ENCODE peak calls at places on chromosome 11, in four cellular contexts. N is right lobe of liver, I is endothelial cell of umbilical vein, Y is esophagus squamous epithelium. L is an unnamed sample.

GRCh38 chr11:58963551-58964075 is 24.3 kb downstream of the GLYATL1 start:
- DNase-seq in N (peak), Y (no peak), I (no peak), L (peak)

GRCh38 chr11:75350122-75350742 is 1.2 kb downstream of the ARRB1 start:
- DNase-seq in N (no peak), I (no peak), Y (no peak), L (no peak)

GRCh38 chr11:13207665-13208594 is 69.7 kb upstream of the BMAL1 start:
- DNase-seq in Y (no peak), I (peak), N (no peak), L (peak)

GRCh38 chr11:132064987-132065620 is 694.7 kb downstream of the NTM start:
- DNase-seq in Y (no peak), I (peak), N (no peak), L (no peak)

GRCh38 chr11:61911701-61912529 is 5.5 kb downstream of the RAB3IL1 start:
- DNase-seq in I (no peak), N (no peak), Y (no peak), L (peak)

GRCh38 chr11:2890466-2891241 is 5.1 kb upstream of the CDKN1C start:
- DNase-seq in I (no peak), N (peak), Y (no peak), L (peak)

GRCh38 chr11:58788355-58789023 is 56.0 kb downstream of the GLYATL2 start:
- DNase-seq in I (peak), N (peak), Y (no peak), L (peak)

GRCh38 chr11:43789700-43790443 is 90.8 kb upstream of the ALKBH3 start:
- DNase-seq in I (peak), Y (no peak), N (no peak), L (no peak)

GRCh38 chr11:130689222-130689908 is 226.9 kb downstream of the SNX19 start:
- DNase-seq in I (no peak), N (no peak), Y (no peak), L (no peak)

GRCh38 chr11:102639656-102640055 is 14.5 kb upstream of the MMP20 start:
- DNase-seq in N (no peak), I (no peak), Y (no peak), L (no peak)

GRCh38 chr11:47946682-47947575 is 33.4 kb upstream of the PTPRJ start:
- DNase-seq in Y (no peak), N (peak), I (peak), L (peak)

GRCh38 chr11:61816736-61817455 is at the start of gene FADS1:
- DNase-seq in N (peak), Y (no peak), I (peak), L (peak)

GRCh38 chr11:124863137-124863825 is 2.0 kb upstream of the ROBO3 start:
- DNase-seq in I (no peak), Y (no peak), N (no peak), L (peak)

GRCh38 chr11:12761029-12761428 is 86.8 kb downstream of the TEAD1 start:
- DNase-seq in Y (no peak), I (peak), N (no peak), L (no peak)

GRCh38 chr11:112564228-112564955 is 303.7 kb upstream of the PLET1 start:
- DNase-seq in N (peak), I (no peak), Y (no peak), L (peak)

GRCh38 chr11:115590254-115590653 is 86.0 kb upstream of the CADM1 start:
- DNase-seq in Y (no peak), I (no peak), N (no peak), L (peak)

GRCh38 chr11:115585361-115586024 is 81.3 kb upstream of the CADM1 start:
- DNase-seq in I (no peak), N (no peak), Y (no peak), L (no peak)

GRCh38 chr11:115587718-115588342 is 83.6 kb upstream of the CADM1 start:
- DNase-seq in N (no peak), Y (no peak), I (no peak), L (no peak)

DNA sequence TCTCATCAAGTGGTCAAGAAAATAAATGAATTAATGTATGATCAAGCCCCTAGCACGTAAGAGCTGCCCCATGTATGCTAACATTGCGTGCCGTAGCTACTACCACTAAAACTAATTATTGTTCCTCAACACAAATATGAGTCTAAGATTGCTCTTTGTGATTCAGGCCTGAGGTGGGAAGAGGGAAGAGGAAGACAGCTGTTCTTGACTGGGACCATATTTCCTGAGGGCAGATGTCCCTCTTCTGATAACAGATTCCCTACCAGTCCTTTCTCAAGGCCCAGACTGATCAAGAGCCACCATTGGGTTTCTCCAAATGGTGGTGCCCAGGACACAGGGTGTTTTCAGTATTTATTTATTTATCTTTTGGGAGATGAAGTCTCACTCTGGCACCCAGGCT is 87.2 kb upstream of the CADM1 start:
- DNase-seq in Y (no peak), I (no peak), N (no peak), L (no peak)
- TF ChIP-seq POLR2A in Y (no peak), I (no peak), N (no peak), L (no peak)

GRCh38 chr11:57567512-57568329 is at the start of gene UBE2L6:
- DNase-seq in N (peak), I (no peak), Y (peak), L (peak)
- TF ChIP-seq POLR2A in N (peak), I (no peak), Y (no peak), L (peak)

GRCh38 chr11:118883368-118884071 is at the start of gene CXCR5:
- DNase-seq in Y (no peak), I (no peak), N (no peak), L (no peak)
- TF ChIP-seq POLR2A in Y (no peak), I (no peak), N (no peak), L (no peak)

GRCh38 chr11:108222686-108223448 is at the start of gene ATM:
- DNase-seq in N (peak), I (peak), Y (peak), L (peak)
- TF ChIP-seq POLR2A in N (peak), I (peak), Y (no peak), L (peak)

GRCh38 chr11:512895-513595 is 6.0 kb upstream of the RNH1 start:
- DNase-seq in I (no peak), N (no peak), Y (no peak), L (no peak)
- TF ChIP-seq POLR2A in I (no peak), N (no peak), Y (no peak), L (no peak)

GRCh38 chr11:46616551-46617450 is at the start of gene HARBI1:
- DNase-seq in I (peak), N (peak), Y (peak), L (peak)
- TF ChIP-seq POLR2A in I (peak), N (peak), Y (peak), L (peak)

GRCh38 chr11:18720811-18721575 is 5.0 kb downstream of the IGSF22 start:
- DNase-seq in Y (no peak), N (peak), I (peak), L (peak)
- TF ChIP-seq POLR2A in Y (no peak), N (no peak), I (peak), L (no peak)

GRCh38 chr11:128505449-128506058 is 81.8 kb downstream of the ETS1 start:
- DNase-seq in N (no peak), Y (no peak), I (no peak), L (no peak)
- TF ChIP-seq POLR2A in N (no peak), Y (no peak), I (no peak), L (no peak)